ENCODE peak calls at places on chromosomes 2 and 18, in nine cellular contexts. T, F, Y, K, X, E, I, O and L are unnamed samples.

GRCh38 chr2:44237221-44237620 is 38.1 kb upstream of the SLC3A1 start:
- DNase-seq in F (no peak), X (no peak), E (no peak), K (no peak), Y (no peak), T (no peak), O (no peak), I (no peak), L (no peak)

GRCh38 chr2:169361706-169362345 is 508 bp downstream of the LRP2 start:
- DNase-seq in T (peak; percentile 74), X (peak; percentile 41), O (no peak), Y (peak; percentile 56), E (no peak), K (no peak), F (peak; percentile 35), I (peak; percentile 1), L (peak; percentile 72)

GRCh38 chr2:208142255-208142924 is 3.6 kb downstream of the CRYGB start:
- DNase-seq in T (no peak), O (no peak), F (no peak), E (peak; percentile 52), X (no peak), K (no peak), Y (no peak), I (no peak), L (no peak)

GRCh38 chr2:187319441-187320108 is 128.5 kb downstream of the CALCRL start:
- DNase-seq in I (no peak), E (peak; percentile 5), Y (no peak), F (no peak), O (no peak), K (no peak), T (no peak), X (no peak), L (no peak)

GRCh38 chr18:59706499-59706898 is 9.3 kb upstream of the CCBE1 start:
- DNase-seq in F (no peak), I (no peak), Y (no peak), T (no peak), E (no peak), K (no peak), X (no peak), O (no peak), L (no peak)

GRCh38 chr2:222042666-222043065 is 256.1 kb downstream of the PAX3 start:
- DNase-seq in X (no peak), T (no peak), F (no peak), K (no peak), E (no peak), Y (no peak), O (no peak), I (no peak), L (no peak)

GRCh38 chr2:218648473-218649100 is 10.8 kb downstream of the ZNF142 start:
- DNase-seq in O (peak; percentile 46), E (peak; percentile 80), T (peak; percentile 63), X (peak; percentile 58), F (peak; percentile 41), K (no peak), Y (no peak), I (peak; percentile 80), L (no peak)

GRCh38 chr2:9071032-9071431 is 67.5 kb upstream of the MBOAT2 start:
- DNase-seq in X (no peak), E (peak; percentile 99), F (peak; percentile 49), Y (no peak), K (no peak), O (no peak), I (peak; percentile 96), T (no peak), L (no peak)

GRCh38 chr2:147567131-147567530 is 277.7 kb upstream of the ACVR2A start:
- DNase-seq in X (no peak), O (no peak), Y (no peak), K (no peak), T (no peak), F (no peak), I (no peak), E (peak; percentile 54), L (no peak)

GRCh38 chr2:25411753-25412152 is 70.0 kb upstream of the DNMT3A start:
- DNase-seq in X (no peak), O (no peak), T (no peak), E (no peak), I (no peak), F (no peak), Y (no peak), K (no peak), L (no peak)

GRCh38 chr2:197086500-197086899 is 160.0 kb upstream of the PGAP1 start:
- DNase-seq in T (no peak), O (no peak), F (no peak), E (peak; percentile 15), X (no peak), K (no peak), Y (no peak), I (no peak), L (no peak)

DNA sequence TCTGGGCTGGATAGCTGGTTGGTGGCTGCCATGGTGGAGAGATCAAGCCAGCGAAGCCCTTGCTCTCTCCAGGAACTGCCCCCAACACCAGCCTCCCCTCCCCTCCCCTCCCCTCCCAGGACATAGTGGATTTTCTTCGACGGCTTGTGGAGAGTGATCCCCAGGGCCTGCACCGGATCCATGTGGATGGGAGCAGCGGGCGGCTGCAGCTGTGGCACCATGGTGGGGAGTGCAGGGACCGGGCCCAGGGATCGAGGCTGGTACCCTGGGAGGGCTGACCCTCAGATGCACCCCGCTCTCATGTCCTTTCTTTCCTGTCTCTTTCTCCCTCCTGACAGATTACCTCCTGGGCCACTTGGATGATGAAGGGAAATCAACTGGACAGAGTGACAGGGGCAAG is 7.0 kb downstream of the TTC31 start:
- DNase-seq in X (no peak), Y (no peak), E (no peak), T (no peak), F (no peak), I (no peak), O (no peak), K (no peak), L (no peak)
- H3K27ac ChIP-seq in X (no peak overlapping the region), Y (no peak overlapping the region), E (no peak overlapping the region), T (no peak overlapping the region), F (no peak overlapping the region), I (no peak overlapping the region), O (no peak overlapping the region), K (no peak overlapping the region), L (no peak overlapping the region)

DNA sequence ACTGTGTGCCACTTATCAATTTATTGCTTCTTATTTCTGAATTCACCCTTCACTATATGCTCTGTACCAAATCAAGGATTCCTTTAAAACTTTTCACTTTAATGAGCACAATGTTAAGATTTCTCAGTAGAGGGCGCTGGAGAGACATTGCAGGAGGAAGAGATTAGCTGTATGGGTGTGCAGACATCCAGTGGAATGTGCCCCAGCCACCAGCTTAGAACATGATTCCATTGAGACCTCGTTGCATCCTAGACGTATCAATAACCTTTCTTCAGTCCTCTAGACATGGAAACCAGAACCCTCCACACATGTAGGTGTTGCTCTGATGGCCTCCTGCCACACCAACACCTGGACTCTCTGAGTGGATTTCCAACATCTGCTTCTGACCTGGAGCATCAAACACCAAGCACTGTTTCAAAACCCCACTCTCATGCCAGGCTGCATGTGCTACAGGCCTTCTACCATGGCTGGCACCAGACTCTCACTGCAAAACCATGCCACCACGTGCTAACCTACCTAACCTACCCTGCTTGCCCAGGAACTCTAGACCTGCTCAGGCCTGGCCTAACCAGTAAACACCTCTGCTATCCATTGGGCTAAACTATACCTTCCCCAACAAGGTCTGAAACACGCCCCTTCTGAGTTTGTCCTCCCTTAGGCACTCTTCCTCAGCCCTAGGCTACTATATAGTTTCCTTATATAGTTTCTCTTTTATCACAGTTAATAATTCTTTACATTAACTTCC is 633.2 kb upstream of the PKDCC start:
- DNase-seq in O (no peak), F (no peak), Y (no peak), T (peak; percentile 47), I (peak; percentile 46), E (peak; percentile 81), X (no peak), K (no peak), L (no peak)
- TF ChIP-seq CTCF in O (peak; percentile 36), F (no peak), Y (no peak), T (peak; percentile 67), I (peak; percentile 39), E (peak; percentile 88), X (peak; percentile 23), K (no peak), L (peak; percentile 45)

DNA sequence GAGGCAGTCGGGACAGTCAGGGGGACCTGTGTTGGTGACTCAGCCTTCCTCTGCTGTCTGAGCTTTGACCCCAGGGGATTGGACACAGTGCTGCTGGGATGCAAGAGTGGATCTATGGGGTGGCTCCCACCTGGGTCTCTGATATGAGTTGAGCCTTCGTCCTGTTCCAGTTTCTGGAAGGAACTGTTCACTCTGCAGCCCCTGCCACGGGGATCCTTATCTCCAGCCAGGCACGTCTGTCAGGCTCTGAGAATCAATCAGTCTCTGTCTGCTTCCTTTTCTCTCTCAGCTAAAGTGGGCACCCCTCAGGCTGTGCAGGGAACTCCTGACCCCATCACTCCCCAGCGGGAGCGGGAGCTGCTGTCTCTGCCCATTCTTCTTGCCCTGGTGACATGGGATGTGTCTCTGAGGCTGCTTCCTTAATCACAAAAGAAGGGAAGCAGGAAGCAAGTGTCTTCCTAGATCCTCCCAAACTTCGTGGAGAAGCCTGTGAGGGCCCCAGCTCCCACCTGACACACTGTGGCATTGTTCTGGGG is 51.7 kb downstream of the ARHGAP28 start:
- DNase-seq in F (no peak), K (no peak), X (no peak), Y (no peak), T (no peak), O (no peak), E (no peak), I (no peak), L (no peak)
- H3K27ac ChIP-seq in F (peak overlapping the region; percentile 50), K (peak overlapping the region; percentile 51), X (no peak overlapping the region), Y (peak overlapping the region; percentile 83), T (peak overlapping the region; percentile 59), O (peak overlapping the region; percentile 30), E (peak overlapping the region; percentile 67), I (no peak overlapping the region), L (peak overlapping the region; percentile 44)

GRCh38 chr18:36501100-36501499 is 203.6 kb downstream of the FHOD3 start:
- DNase-seq in X (peak; percentile 16), E (no peak), K (no peak), Y (no peak), O (peak; percentile 54), T (no peak), F (no peak), I (no peak), L (no peak)

GRCh38 chr18:36505701-36506100 is 208.2 kb downstream of the FHOD3 start:
- DNase-seq in I (no peak), E (no peak), F (no peak), X (no peak), Y (no peak), K (no peak), T (no peak), O (no peak), L (no peak)

GRCh38 chr18:36504928-36505327 is 207.4 kb downstream of the FHOD3 start:
- DNase-seq in Y (no peak), O (no peak), E (peak; percentile 72), T (no peak), K (no peak), I (no peak), X (no peak), F (no peak), L (no peak)

GRCh38 chr18:36499938-36500337 is 202.4 kb downstream of the FHOD3 start:
- DNase-seq in F (no peak), Y (no peak), I (no peak), X (no peak), K (no peak), E (no peak), T (no peak), O (no peak), L (no peak)

DNA sequence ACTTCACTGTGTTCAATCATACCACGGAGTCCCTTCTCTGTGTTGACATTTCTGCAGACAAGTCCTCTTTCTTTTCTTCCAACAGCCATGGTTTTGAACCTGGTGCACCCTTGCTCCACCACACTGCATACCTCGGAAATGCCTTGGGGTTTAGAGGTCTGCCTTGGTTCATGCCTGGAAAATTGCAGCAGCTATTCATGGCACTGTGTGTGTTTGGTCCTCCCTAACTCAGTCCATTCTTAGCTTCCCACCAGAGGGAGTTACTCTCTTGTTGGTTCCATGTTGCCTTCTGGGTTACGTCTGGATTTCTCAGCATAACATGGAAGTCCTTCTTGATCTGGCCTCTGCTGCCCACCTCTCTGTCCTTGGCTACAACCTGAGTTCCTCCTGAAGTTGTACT is 206.0 kb downstream of the FHOD3 start:
- DNase-seq in E (no peak), O (no peak), F (no peak), T (no peak), I (no peak), K (no peak), Y (no peak), X (no peak), L (no peak)
- TF ChIP-seq CTCF in E (no peak), O (no peak), F (no peak), T (no peak), I (no peak), K (no peak), Y (no peak), X (no peak), L (no peak)